ENCODE peak calls at places on chromosomes 6 and 20, in eight cellular contexts. One of them, this sample, is unnamed.

GRCh38 chr20:14497004-14497403 is 159.6 kb upstream of the FLRT3 start:
- DNase-seq in mesendoderm: no peak
- DNase-seq in stomach: no peak
- DNase-seq in brain microvascular endothelial cell: no peak
- DNase-seq in heart left ventricle: no peak
- DNase-seq in tibial artery: no peak
- DNase-seq in H9: no peak
- DNase-seq in thoracic aorta: no peak
- DNase-seq in this sample: no peak

GRCh38 chr20:63690898-63691710 is 5.3 kb upstream of the TNFRSF6B start:
- DNase-seq in heart left ventricle: no peak
- DNase-seq in stomach: no peak
- DNase-seq in thoracic aorta: no peak
- DNase-seq in H9: no peak
- DNase-seq in brain microvascular endothelial cell: no peak
- DNase-seq in tibial artery: no peak
- DNase-seq in mesendoderm: no peak
- DNase-seq in this sample: peak; percentile 59

GRCh38 chr6:46191961-46192360 is 21.2 kb upstream of the ENPP5 start:
- DNase-seq in brain microvascular endothelial cell: peak; percentile 81
- DNase-seq in stomach: no peak
- DNase-seq in H9: no peak
- DNase-seq in heart left ventricle: no peak
- DNase-seq in thoracic aorta: no peak
- DNase-seq in tibial artery: no peak
- DNase-seq in mesendoderm: no peak
- DNase-seq in this sample: no peak

GRCh38 chr6:33599413-33599911 is 19.4 kb upstream of the BAK1 start:
- DNase-seq in H9: peak; percentile 22
- DNase-seq in stomach: peak; percentile 39
- DNase-seq in brain microvascular endothelial cell: no peak
- DNase-seq in tibial artery: no peak
- DNase-seq in thoracic aorta: no peak
- DNase-seq in heart left ventricle: peak; percentile 14
- DNase-seq in mesendoderm: no peak
- DNase-seq in this sample: no peak

GRCh38 chr20:57073402-57073801 is 193.0 kb downstream of the BMP7 start:
- DNase-seq in brain microvascular endothelial cell: no peak
- DNase-seq in mesendoderm: no peak
- DNase-seq in tibial artery: no peak
- DNase-seq in H9: no peak
- DNase-seq in thoracic aorta: no peak
- DNase-seq in heart left ventricle: no peak
- DNase-seq in stomach: no peak
- DNase-seq in this sample: no peak

GRCh38 chr6:54135665-54136370 is 24.6 kb downstream of the MLIP start:
- DNase-seq in tibial artery: no peak
- DNase-seq in stomach: no peak
- DNase-seq in mesendoderm: no peak
- DNase-seq in H9: no peak
- DNase-seq in heart left ventricle: no peak
- DNase-seq in brain microvascular endothelial cell: peak; percentile 53
- DNase-seq in thoracic aorta: no peak
- DNase-seq in this sample: no peak

GRCh38 chr6:106117579-106117978 is 31.4 kb downstream of the PRDM1 start:
- DNase-seq in heart left ventricle: no peak
- DNase-seq in brain microvascular endothelial cell: no peak
- DNase-seq in thoracic aorta: no peak
- DNase-seq in H9: no peak
- DNase-seq in stomach: no peak
- DNase-seq in mesendoderm: no peak
- DNase-seq in tibial artery: no peak
- DNase-seq in this sample: no peak

GRCh38 chr6:143678980-143679379 is 1.2 kb downstream of the PHACTR2 start:
- DNase-seq in thoracic aorta: no peak
- DNase-seq in H9: no peak
- DNase-seq in mesendoderm: peak; percentile 50
- DNase-seq in tibial artery: no peak
- DNase-seq in stomach: no peak
- DNase-seq in brain microvascular endothelial cell: no peak
- DNase-seq in heart left ventricle: no peak
- DNase-seq in this sample: no peak

GRCh38 chr20:8858181-8858794 is 210.6 kb upstream of the PLCB4 start:
- DNase-seq in mesendoderm: no peak
- DNase-seq in brain microvascular endothelial cell: peak; percentile 19
- DNase-seq in tibial artery: no peak
- DNase-seq in stomach: no peak
- DNase-seq in thoracic aorta: no peak
- DNase-seq in H9: no peak
- DNase-seq in heart left ventricle: no peak
- DNase-seq in this sample: no peak

GRCh38 chr6:110545081-110545872 is 68.9 kb upstream of the SLC22A16 start:
- DNase-seq in stomach: no peak
- DNase-seq in brain microvascular endothelial cell: no peak
- DNase-seq in tibial artery: no peak
- DNase-seq in thoracic aorta: no peak
- DNase-seq in H9: no peak
- DNase-seq in mesendoderm: no peak
- DNase-seq in heart left ventricle: no peak
- DNase-seq in this sample: no peak

GRCh38 chr6:125025164-125025854 is 63.1 kb downstream of the RNF217 start:
- DNase-seq in mesendoderm: no peak
- DNase-seq in H9: no peak
- DNase-seq in stomach: no peak
- DNase-seq in heart left ventricle: no peak
- DNase-seq in tibial artery: no peak
- DNase-seq in brain microvascular endothelial cell: no peak
- DNase-seq in thoracic aorta: no peak
- DNase-seq in this sample: no peak

GRCh38 chr6:17600527-17601388 is 656 bp downstream of the FAM8A1 start:
- DNase-seq in brain microvascular endothelial cell: peak; percentile 6
- DNase-seq in H9: peak; percentile 64
- DNase-seq in stomach: peak; percentile 47
- DNase-seq in thoracic aorta: no peak
- DNase-seq in mesendoderm: peak; percentile 60
- DNase-seq in tibial artery: peak; percentile 37
- DNase-seq in heart left ventricle: peak; percentile 55
- DNase-seq in this sample: peak; percentile 54

GRCh38 chr20:39397646-39398045 is 435.5 kb downstream of the DHX35 start:
- DNase-seq in H9: no peak
- DNase-seq in mesendoderm: no peak
- DNase-seq in thoracic aorta: no peak
- DNase-seq in heart left ventricle: no peak
- DNase-seq in brain microvascular endothelial cell: no peak
- DNase-seq in stomach: no peak
- DNase-seq in tibial artery: no peak
- DNase-seq in this sample: no peak

GRCh38 chr6:75693534-75693933 is 55.5 kb upstream of the MYO6 start:
- DNase-seq in mesendoderm: no peak
- DNase-seq in H9: no peak
- DNase-seq in brain microvascular endothelial cell: peak; percentile 48
- DNase-seq in heart left ventricle: no peak
- DNase-seq in tibial artery: no peak
- DNase-seq in thoracic aorta: no peak
- DNase-seq in stomach: no peak
- DNase-seq in this sample: no peak

GRCh38 chr20:37395921-37396519 is 50.1 kb downstream of the SRC start:
- DNase-seq in tibial artery: no peak
- DNase-seq in heart left ventricle: peak; percentile 71
- DNase-seq in brain microvascular endothelial cell: no peak
- DNase-seq in H9: peak; percentile 88
- DNase-seq in thoracic aorta: no peak
- DNase-seq in stomach: no peak
- DNase-seq in mesendoderm: peak; percentile 91
- DNase-seq in this sample: no peak

GRCh38 chr6:141874930-141875602 is 257.7 kb upstream of the GJE1 start:
- DNase-seq in tibial artery: no peak
- DNase-seq in stomach: no peak
- DNase-seq in heart left ventricle: no peak
- DNase-seq in mesendoderm: no peak
- DNase-seq in thoracic aorta: no peak
- DNase-seq in brain microvascular endothelial cell: no peak
- DNase-seq in H9: no peak
- DNase-seq in this sample: no peak

GRCh38 chr20:23588434-23589403 is 17.0 kb downstream of the CST9 start:
- DNase-seq in H9: no peak
- DNase-seq in heart left ventricle: no peak
- DNase-seq in stomach: no peak
- DNase-seq in mesendoderm: no peak
- DNase-seq in tibial artery: peak; percentile 5
- DNase-seq in brain microvascular endothelial cell: no peak
- DNase-seq in thoracic aorta: no peak
- DNase-seq in this sample: peak; percentile 11

GRCh38 chr6:106557837-106558236 is 71.5 kb downstream of the RTN4IP1 start:
- DNase-seq in heart left ventricle: no peak
- DNase-seq in H9: no peak
- DNase-seq in tibial artery: no peak
- DNase-seq in stomach: no peak
- DNase-seq in thoracic aorta: no peak
- DNase-seq in brain microvascular endothelial cell: no peak
- DNase-seq in mesendoderm: no peak
- DNase-seq in this sample: no peak

GRCh38 chr20:56974499-56975250 is 291.8 kb downstream of the BMP7 start:
- DNase-seq in mesendoderm: peak; percentile 82
- DNase-seq in tibial artery: no peak
- DNase-seq in thoracic aorta: no peak
- DNase-seq in H9: peak; percentile 77
- DNase-seq in heart left ventricle: no peak
- DNase-seq in brain microvascular endothelial cell: peak; percentile 63
- DNase-seq in stomach: peak; percentile 31
- DNase-seq in this sample: peak; percentile 41

GRCh38 chr6:20705741-20706140 is 171.5 kb downstream of the CDKAL1 start:
- DNase-seq in tibial artery: no peak
- DNase-seq in thoracic aorta: no peak
- DNase-seq in mesendoderm: no peak
- DNase-seq in brain microvascular endothelial cell: no peak
- DNase-seq in heart left ventricle: no peak
- DNase-seq in stomach: no peak
- DNase-seq in H9: no peak
- DNase-seq in this sample: no peak

GRCh38 chr6:67431076-67431475 is 1204.0 kb upstream of the ADGRB3 start:
- DNase-seq in H9: no peak
- DNase-seq in mesendoderm: no peak
- DNase-seq in thoracic aorta: no peak
- DNase-seq in stomach: no peak
- DNase-seq in tibial artery: no peak
- DNase-seq in brain microvascular endothelial cell: no peak
- DNase-seq in heart left ventricle: no peak
- DNase-seq in this sample: no peak

DNA sequence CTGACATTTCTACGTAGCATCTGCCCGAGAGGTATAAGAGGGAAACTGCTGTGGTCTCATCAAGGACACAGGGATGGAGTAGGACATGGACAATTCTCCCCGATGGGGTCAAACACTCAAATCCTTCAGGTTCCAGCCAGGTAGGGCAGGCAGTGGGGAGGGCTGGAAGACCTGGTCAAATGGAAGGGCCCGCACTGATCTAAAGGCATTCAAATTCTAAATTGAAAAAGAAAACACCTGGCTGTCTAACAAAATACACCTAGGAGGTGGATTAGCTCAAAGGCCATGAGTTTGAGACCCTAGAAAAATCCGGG is 8.2 kb downstream of the DUSP15 start:
- DNase-seq in brain microvascular endothelial cell: no peak
- DNase-seq in thoracic aorta: no peak
- DNase-seq in heart left ventricle: no peak
- DNase-seq in mesendoderm: no peak
- DNase-seq in stomach: no peak
- DNase-seq in tibial artery: no peak
- DNase-seq in H9: no peak
- DNase-seq in this sample: no peak
- H3K27ac ChIP-seq in brain microvascular endothelial cell: no peak overlapping the region
- H3K27ac ChIP-seq in thoracic aorta: no peak overlapping the region
- H3K27ac ChIP-seq in heart left ventricle: no peak overlapping the region
- H3K27ac ChIP-seq in mesendoderm: no peak overlapping the region
- H3K27ac ChIP-seq in stomach: no peak overlapping the region
- H3K27ac ChIP-seq in tibial artery: no peak overlapping the region
- H3K27ac ChIP-seq in H9: no peak overlapping the region
- H3K27ac ChIP-seq in this sample: no peak overlapping the region

DNA sequence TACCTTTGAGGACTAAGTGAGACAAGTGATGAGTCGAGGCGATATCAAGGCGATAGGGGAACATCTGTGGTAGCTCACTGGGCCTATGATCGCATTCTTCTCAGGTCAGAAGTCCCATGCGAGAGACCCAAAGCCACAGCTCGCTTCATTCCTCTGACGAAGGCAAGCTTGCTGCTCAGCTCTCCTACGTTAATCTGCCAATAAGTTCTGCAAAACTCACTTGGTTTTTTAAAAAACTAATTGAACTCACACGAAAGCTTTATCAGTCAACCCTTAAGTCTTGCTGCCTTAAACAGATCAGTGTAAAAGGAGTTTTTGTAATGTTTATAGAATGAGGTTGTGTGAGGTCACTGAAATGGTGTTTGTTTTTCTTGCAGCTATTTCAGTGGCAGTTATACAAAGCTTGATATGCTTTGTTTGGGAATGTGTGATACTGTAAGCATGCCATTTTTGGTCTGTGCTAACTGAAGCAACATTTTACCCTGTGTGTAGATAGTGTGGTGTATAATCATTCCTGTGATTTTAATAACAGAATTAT is 160.1 kb downstream of the SOX4 start:
- DNase-seq in mesendoderm: peak; percentile 47
- DNase-seq in brain microvascular endothelial cell: peak; percentile 89
- DNase-seq in heart left ventricle: no peak
- DNase-seq in tibial artery: no peak
- DNase-seq in stomach: no peak
- DNase-seq in H9: no peak
- DNase-seq in thoracic aorta: no peak
- DNase-seq in this sample: no peak
- H3K27ac ChIP-seq in mesendoderm: no peak overlapping the region
- H3K27ac ChIP-seq in brain microvascular endothelial cell: peak overlapping the region; percentile 65
- H3K27ac ChIP-seq in heart left ventricle: no peak overlapping the region
- H3K27ac ChIP-seq in tibial artery: no peak overlapping the region
- H3K27ac ChIP-seq in stomach: no peak overlapping the region
- H3K27ac ChIP-seq in H9: no peak overlapping the region
- H3K27ac ChIP-seq in thoracic aorta: no peak overlapping the region
- H3K27ac ChIP-seq in this sample: no peak overlapping the region

GRCh38 chr20:45918779-45919535 is 7.0 kb upstream of the PLTP start:
- DNase-seq in mesendoderm: no peak
- DNase-seq in stomach: no peak
- DNase-seq in thoracic aorta: no peak
- DNase-seq in brain microvascular endothelial cell: peak; percentile 43
- DNase-seq in heart left ventricle: no peak
- DNase-seq in H9: no peak
- DNase-seq in tibial artery: no peak
- DNase-seq in this sample: no peak
- H3K27ac ChIP-seq in mesendoderm: no peak overlapping the region
- H3K27ac ChIP-seq in stomach: peak overlapping the region; percentile 33
- H3K27ac ChIP-seq in thoracic aorta: no peak overlapping the region
- H3K27ac ChIP-seq in brain microvascular endothelial cell: peak overlapping the region; percentile 12
- H3K27ac ChIP-seq in heart left ventricle: peak overlapping the region; percentile 90
- H3K27ac ChIP-seq in H9: no peak overlapping the region
- H3K27ac ChIP-seq in tibial artery: peak overlapping the region; percentile 10
- H3K27ac ChIP-seq in this sample: peak overlapping the region; percentile 75

DNA sequence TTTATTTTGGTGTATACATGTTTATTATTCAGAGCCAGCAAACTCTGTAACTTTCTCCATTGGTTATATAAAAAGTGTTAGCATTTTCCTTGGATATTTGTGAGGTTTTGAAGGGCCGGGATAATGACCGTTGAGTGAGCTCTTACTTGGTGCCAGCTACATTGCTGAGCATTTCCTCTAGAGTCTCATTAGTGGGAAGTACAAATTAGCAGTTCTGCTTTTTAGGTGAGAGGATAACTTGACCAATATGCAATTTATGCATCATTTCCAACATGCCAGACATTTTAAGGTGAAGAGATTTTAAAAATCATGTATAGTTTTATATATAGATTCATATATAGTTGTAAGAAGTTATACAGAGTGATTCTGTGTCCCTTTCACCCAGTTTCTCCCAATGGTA is 84.3 kb downstream of the CARMIL1 start:
- DNase-seq in mesendoderm: no peak
- DNase-seq in tibial artery: no peak
- DNase-seq in heart left ventricle: no peak
- DNase-seq in stomach: no peak
- DNase-seq in thoracic aorta: no peak
- DNase-seq in H9: no peak
- DNase-seq in brain microvascular endothelial cell: no peak
- DNase-seq in this sample: no peak
- H3K27ac ChIP-seq in mesendoderm: no peak overlapping the region
- H3K27ac ChIP-seq in tibial artery: no peak overlapping the region
- H3K27ac ChIP-seq in heart left ventricle: no peak overlapping the region
- H3K27ac ChIP-seq in stomach: no peak overlapping the region
- H3K27ac ChIP-seq in thoracic aorta: no peak overlapping the region
- H3K27ac ChIP-seq in H9: no peak overlapping the region
- H3K27ac ChIP-seq in brain microvascular endothelial cell: no peak overlapping the region
- H3K27ac ChIP-seq in this sample: no peak overlapping the region

This sample was measured in colonic mucosa.